ENCODE peak calls at places on chromosomes 1 and 21, in six cellular contexts. K, Q, T, V, D and E are unnamed samples.

GRCh38 chr1:9257851-9258250 is 23.3 kb downstream of the H6PD start:
- DNase-seq in K (no peak), Q (no peak), T (no peak), V (no peak), D (no peak), E (no peak)

GRCh38 chr1:52127181-52128175 is 14.4 kb upstream of the ZFYVE9 start:
- DNase-seq in K (no peak), Q (no peak), T (no peak), V (peak; percentile 23), D (peak; percentile 2), E (peak; percentile 23)

GRCh38 chr21:46555225-46555617 is 49.7 kb downstream of the S100B start:
- DNase-seq in K (no peak), Q (no peak), T (no peak), V (no peak), D (no peak), E (no peak)

GRCh38 chr1:241924080-241924808 is 33.3 kb upstream of the BECN2 start:
- DNase-seq in K (no peak), Q (no peak), T (no peak), V (no peak), D (no peak), E (no peak)

GRCh38 chr1:93874025-93874651 is 4.9 kb downstream of the DNTTIP2 start:
- DNase-seq in K (no peak), Q (peak; percentile 8), T (no peak), V (no peak), D (no peak), E (peak; percentile 31)

GRCh38 chr1:92987462-92987861 is 26.2 kb upstream of the DIPK1A start:
- DNase-seq in K (no peak), Q (no peak), T (no peak), V (no peak), D (no peak), E (no peak)

GRCh38 chr1:161421456-161421855 is 53.8 kb upstream of the CFAP126 start:
- DNase-seq in K (no peak), Q (no peak), T (no peak), V (no peak), D (no peak), E (no peak)

GRCh38 chr1:46399307-46399706 is 5.2 kb downstream of the FAAH start:
- DNase-seq in K (no peak), Q (no peak), T (no peak), V (no peak), D (no peak), E (no peak)

GRCh38 chr21:36725793-36726386 is 27.0 kb downstream of the SIM2 start:
- DNase-seq in K (no peak), Q (no peak), T (no peak), V (no peak), D (no peak), E (no peak)